ENCODE peak calls at places on chromosomes 16 and 17, in five cellular contexts. X is CD8-positive, alpha-beta T cell; V is activated T-cell treated with anti-CD3 and anti-CD28 coated beads for 1 hour; R is Caki2; H is RCC 7860. O is an unnamed sample.

GRCh38 chr17:2735896-2736295 is 13.6 kb downstream of the CCDC92B start:
- DNase-seq in X (no peak), V (no peak), R (no peak), H (no peak), O (no peak)

GRCh38 chr17:1302761-1303160 is 23.3 kb downstream of the TRARG1 start:
- DNase-seq in X (no peak), V (no peak), R (no peak), H (no peak), O (no peak)

GRCh38 chr16:1884889-1885288 is 12.9 kb upstream of the MEIOB start:
- DNase-seq in X (no peak), V (no peak), R (no peak), H (no peak), O (no peak)

GRCh38 chr16:84268661-84269060 is 26.0 kb upstream of the WFDC1 start:
- DNase-seq in X (no peak), V (no peak), R (peak), H (no peak), O (peak)

GRCh38 chr16:71762186-71762585 is 37.7 kb upstream of the PHLPP2 start:
- DNase-seq in X (no peak), V (no peak), R (no peak), H (no peak), O (no peak)

GRCh38 chr17:59371426-59372099 is 40.1 kb downstream of the YPEL2 start:
- DNase-seq in X (no peak), V (no peak), R (no peak), H (no peak), O (no peak)

GRCh38 chr16:13866073-13866472 is 53.9 kb upstream of the ERCC4 start:
- DNase-seq in X (peak), V (peak), R (peak), H (peak), O (peak)

GRCh38 chr17:41516828-41517283 is 1.8 kb downstream of the KRT15 start:
- DNase-seq in X (no peak), V (no peak), R (no peak), H (no peak), O (no peak)

GRCh38 chr17:40535924-40536717 is 29.2 kb downstream of the CCR7 start:
- DNase-seq in X (no peak), V (no peak), R (no peak), H (no peak), O (no peak)

GRCh38 chr16:49351119-49351518 is 22.5 kb upstream of the C16orf78 start:
- DNase-seq in X (no peak), V (no peak), R (peak), H (no peak), O (no peak)

GRCh38 chr16:87325480-87325879 is 8.3 kb upstream of the C16orf95 start:
- DNase-seq in X (no peak), V (no peak), R (no peak), H (no peak), O (no peak)

GRCh38 chr17:55161935-55162555 is 102.7 kb upstream of the HLF start:
- DNase-seq in X (no peak), V (no peak), R (peak), H (peak), O (peak)

GRCh38 chr17:6374271-6374691 is 60.6 kb downstream of the AIPL1 start:
- DNase-seq in X (no peak), V (no peak), R (no peak), H (no peak), O (peak)

O was measured in kidney epithelial cell.